ENCODE peak calls at places on chromosomes 12 and 14, in four cellular contexts. W is stimulated activated CD8-positive, alpha-beta memory T cell treated with anti-CD3 and anti-CD28 coated beads, Interleukin-4, amount 100 ng/mL, for 1 hour; P is ureter; E is EL. M is an unnamed sample.

GRCh38 chr14:54637829-54638446 is 71.0 kb downstream of the SAMD4A start:
- DNase-seq in W (no peak), P (no peak), E (peak), M (no peak)

GRCh38 chr12:5661820-5662219 is 229.9 kb downstream of the NTF3 start:
- DNase-seq in W (no peak), P (no peak), E (no peak), M (no peak)

GRCh38 chr14:97264516-97265230 is 467.5 kb downstream of the VRK1 start:
- DNase-seq in W (no peak), P (no peak), E (no peak), M (no peak)

GRCh38 chr12:65685514-65685913 is 138.8 kb upstream of the HMGA2 start:
- DNase-seq in W (no peak), P (no peak), E (peak), M (no peak)

GRCh38 chr12:102421801-102422583 is 58.4 kb downstream of the IGF1 start:
- DNase-seq in W (no peak), P (no peak), E (no peak), M (no peak)

GRCh38 chr12:93373847-93374723 is 3.6 kb upstream of the NUDT4 start:
- DNase-seq in W (no peak), P (no peak), E (no peak), M (no peak)

GRCh38 chr14:89534896-89535615 is 118.0 kb upstream of the FOXN3 start:
- DNase-seq in W (no peak), P (no peak), E (peak), M (no peak)

GRCh38 chr14:103688906-103689902 is 26.0 kb downstream of the XRCC3 start:
- DNase-seq in W (no peak), P (no peak), E (peak), M (no peak)

GRCh38 chr14:100770605-100771120 is 44.0 kb downstream of the DLK1 start:
- DNase-seq in W (no peak), P (no peak), E (no peak), M (no peak)

GRCh38 chr12:48925218-48925871 is at the start of gene FKBP11:
- DNase-seq in W (peak), P (peak), E (peak), M (no peak)

GRCh38 chr12:54383041-54383609 is 1.4 kb downstream of the ZNF385A start:
- DNase-seq in W (no peak), P (no peak), E (peak), M (no peak)

GRCh38 chr12:32545413-32545970 is 133.6 kb upstream of the DNM1L start:
- DNase-seq in W (no peak), P (no peak), E (no peak), M (no peak)

GRCh38 chr12:25958254-25959068 is at the start of gene RASSF8:
- DNase-seq in W (no peak), P (peak), E (peak), M (no peak)

GRCh38 chr12:10392394-10392930 is 2.6 kb upstream of the KLRK1 start:
- DNase-seq in W (no peak), P (peak), E (peak), M (no peak)

GRCh38 chr14:100159107-100159864 is at the start of gene DEGS2:
- DNase-seq in W (peak), P (no peak), E (no peak), M (no peak)

GRCh38 chr12:98635657-98636323 is 8.8 kb downstream of the IKBIP start:
- DNase-seq in W (no peak), P (no peak), E (peak), M (no peak)

GRCh38 chr14:68824517-68825347 is 31.9 kb upstream of the ZFP36L1 start:
- DNase-seq in W (no peak), P (peak), E (peak), M (no peak)

GRCh38 chr12:117069126-117069788 is 30.0 kb downstream of the TESC start:
- DNase-seq in W (no peak), P (no peak), E (no peak), M (no peak)

GRCh38 chr12:79737875-79738718 is 47.3 kb upstream of the PAWR start:
- DNase-seq in W (no peak), P (no peak), E (peak), M (no peak)

GRCh38 chr12:120339256-120339655 is 11.7 kb upstream of the PLA2G1B start:
- DNase-seq in W (no peak), P (no peak), E (no peak), M (no peak)